ENCODE peak calls at places on chromosome 2, in five cellular contexts. Y, C, Z, A and T are unnamed samples.

GRCh38 chr2:147133273-147133901 is 711.4 kb upstream of the ACVR2A start:
- DNase-seq in Y (no peak), C (no peak), Z (no peak), A (no peak), T (no peak)

GRCh38 chr2:158651358-158652057 is 143.6 kb upstream of the DAPL1 start:
- DNase-seq in Y (no peak), C (no peak), Z (no peak), A (no peak), T (no peak)

GRCh38 chr2:177983183-177983788 is 89.3 kb downstream of the PDE11A start:
- DNase-seq in Y (peak), C (peak), Z (no peak), A (peak), T (peak)

GRCh38 chr2:12928197-12928596 is 211.5 kb downstream of the TRIB2 start:
- DNase-seq in Y (no peak), C (peak), Z (no peak), A (no peak), T (peak)

GRCh38 chr2:15177103-15177502 is 384.0 kb downstream of the NBAS start:
- DNase-seq in Y (no peak), C (peak), Z (no peak), A (no peak), T (peak)

GRCh38 chr2:74530239-74531161 is 767 bp downstream of the HTRA2 start:
- DNase-seq in Y (peak), C (peak), Z (no peak), A (peak), T (peak)

GRCh38 chr2:39642054-39642742 is 23.5 kb upstream of the TMEM178A start:
- DNase-seq in Y (no peak), C (peak), Z (no peak), A (peak), T (peak)

GRCh38 chr2:196925445-196925767 is 1.1 kb downstream of the PGAP1 start:
- DNase-seq in Y (no peak), C (peak), Z (no peak), A (peak), T (peak)

GRCh38 chr2:241935314-241935713 is 65.8 kb downstream of the RTP5 start:
- DNase-seq in Y (no peak), C (peak), Z (peak), A (no peak), T (peak)

GRCh38 chr2:19009510-19009909 is 348.9 kb downstream of the OSR1 start:
- DNase-seq in Y (no peak), C (no peak), Z (peak), A (no peak), T (no peak)

GRCh38 chr2:170887496-170888265 is 41.4 kb upstream of the GORASP2 start:
- DNase-seq in Y (no peak), C (no peak), Z (no peak), A (no peak), T (no peak)

GRCh38 chr2:181760521-181760920 is 80.2 kb upstream of the NEUROD1 start:
- DNase-seq in Y (no peak), C (no peak), Z (no peak), A (no peak), T (no peak)
- H3K4me3 ChIP-seq in Y (no peak), C (no peak), Z (no peak), A (no peak), T (no peak)

GRCh38 chr2:11649093-11649492 is 20.9 kb downstream of the NTSR2 start:
- DNase-seq in Y (no peak), C (no peak), Z (no peak), A (no peak), T (no peak)

GRCh38 chr2:11652141-11652540 is 17.9 kb downstream of the NTSR2 start:
- DNase-seq in Y (no peak), C (no peak), Z (no peak), A (no peak), T (no peak)

GRCh38 chr2:11644293-11644692 is 25.7 kb downstream of the NTSR2 start:
- DNase-seq in Y (no peak), C (no peak), Z (no peak), A (no peak), T (no peak)

GRCh38 chr2:11646530-11646929 is 23.5 kb downstream of the NTSR2 start:
- DNase-seq in Y (no peak), C (no peak), Z (no peak), A (no peak), T (no peak)

DNA sequence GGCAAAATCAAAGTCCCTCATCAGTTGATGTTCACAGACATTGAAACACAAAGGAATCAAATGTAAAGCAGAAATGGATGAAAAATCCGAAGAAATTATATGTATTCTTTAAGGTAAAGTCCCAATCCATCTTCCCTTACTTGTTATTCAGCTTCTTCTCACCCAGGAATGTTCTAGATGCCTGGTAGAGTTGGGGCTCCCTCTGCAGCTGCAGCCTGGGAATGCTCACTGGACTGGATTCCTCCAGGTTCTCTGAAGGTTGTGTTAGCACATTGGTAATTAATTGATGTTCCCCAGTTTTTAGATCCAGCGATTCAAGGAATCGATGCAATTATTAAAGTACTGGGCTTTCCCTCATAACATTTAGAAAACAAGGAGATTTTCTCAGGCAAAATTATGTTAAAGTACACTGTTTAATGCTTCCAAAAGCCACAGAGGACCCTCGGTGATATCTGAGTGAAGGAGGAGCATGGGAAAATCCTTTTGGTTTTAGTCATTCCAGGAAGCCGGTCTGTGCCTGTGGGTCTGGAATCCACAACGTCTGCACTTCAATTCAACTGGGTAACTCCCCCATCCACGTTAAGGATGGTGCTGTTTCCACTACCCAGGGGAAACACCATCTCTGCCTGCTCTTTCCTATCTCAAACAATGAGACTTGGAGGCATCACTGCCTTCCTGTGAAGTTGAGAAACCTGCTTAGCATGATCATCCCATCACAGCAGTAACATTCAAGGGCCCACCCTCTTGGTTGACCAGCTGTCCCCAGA is 22.0 kb downstream of the NTSR2 start:
- DNase-seq in Y (no peak), C (peak), Z (no peak), A (no peak), T (peak)
- TF ChIP-seq CTCF in Y (no peak), C (peak), Z (no peak), A (peak), T (peak)

GRCh38 chr2:217901400-217901799 is 101.4 kb downstream of the TNS1 start:
- DNase-seq in Y (no peak), C (no peak), Z (no peak), A (no peak), T (no peak)

GRCh38 chr2:217900010-217900779 is 102.6 kb downstream of the TNS1 start:
- DNase-seq in Y (no peak), C (no peak), Z (no peak), A (no peak), T (no peak)

GRCh38 chr2:217900780-217901360 is 101.9 kb downstream of the TNS1 start:
- DNase-seq in Y (no peak), C (no peak), Z (no peak), A (no peak), T (no peak)

GRCh38 chr2:217897816-217898806 is 104.7 kb downstream of the TNS1 start:
- DNase-seq in Y (no peak), C (no peak), Z (peak), A (no peak), T (no peak)

DNA sequence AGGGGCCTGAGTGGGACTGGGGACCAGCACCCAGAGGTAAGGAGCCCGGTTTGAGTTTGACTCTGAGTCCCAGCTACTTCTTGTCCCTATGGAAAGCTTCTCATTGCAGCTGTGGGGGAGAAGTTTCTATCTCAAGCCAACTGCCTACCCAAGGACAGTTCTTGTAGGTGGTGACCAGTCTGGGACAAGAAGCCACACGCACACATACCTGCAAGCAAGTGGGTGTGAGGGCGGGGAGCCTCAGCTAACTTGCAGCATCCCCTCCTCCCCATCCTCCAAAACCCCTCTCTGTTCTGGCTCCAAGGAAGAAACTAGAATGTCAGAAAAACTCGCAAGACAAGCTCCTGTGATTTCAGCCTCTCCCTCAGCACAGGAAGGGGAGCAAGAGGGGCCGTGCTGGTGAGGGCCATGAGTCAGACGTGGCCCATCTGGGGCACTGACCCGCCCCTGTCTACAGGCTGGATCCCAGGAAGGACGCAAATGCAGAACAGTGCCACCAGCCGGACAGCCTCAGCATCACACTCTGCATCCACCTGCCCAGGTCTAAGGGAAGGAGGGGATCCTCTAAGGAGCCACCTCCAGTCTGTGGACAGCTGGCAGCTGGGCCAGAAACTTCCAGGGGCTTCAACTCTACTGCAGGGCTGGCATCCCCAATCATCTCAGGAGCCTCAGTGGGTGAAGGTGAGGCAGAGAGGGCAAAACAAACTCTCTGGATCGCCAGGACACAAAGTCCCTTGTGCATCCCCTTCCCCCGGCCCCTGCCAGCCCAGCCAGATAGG is 103.4 kb downstream of the TNS1 start:
- DNase-seq in Y (peak), C (peak), Z (peak), A (peak), T (peak)
- H3K4me3 ChIP-seq in Y (no peak), C (no peak), Z (no peak), A (no peak), T (no peak)

DNA sequence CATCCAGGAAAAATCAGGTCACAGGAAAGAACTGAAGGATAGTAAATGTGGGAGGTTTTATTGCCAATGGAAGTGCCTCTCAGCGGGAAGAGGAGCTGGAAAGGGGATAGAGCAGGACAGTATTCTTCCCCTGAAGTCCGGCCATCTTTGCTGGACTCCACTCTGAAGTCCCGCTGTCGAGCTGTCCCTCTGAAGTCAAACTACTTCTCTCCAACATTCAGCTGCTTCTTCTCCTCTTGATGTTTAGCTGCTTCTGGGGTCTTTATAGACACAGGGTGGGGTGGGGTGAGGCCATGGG is 23.5 kb upstream of the SLC39A10 start:
- DNase-seq in Y (no peak), C (no peak), Z (no peak), A (no peak), T (no peak)
- TF ChIP-seq CTCF in Y (no peak), C (no peak), Z (no peak), A (no peak), T (no peak)

GRCh38 chr2:166376873-166377272 is 1.1 kb upstream of the SCN9A start:
- DNase-seq in Y (no peak), C (no peak), Z (no peak), A (no peak), T (no peak)
- H3K4me3 ChIP-seq in Y (no peak), C (peak), Z (no peak), A (peak), T (peak)

DNA sequence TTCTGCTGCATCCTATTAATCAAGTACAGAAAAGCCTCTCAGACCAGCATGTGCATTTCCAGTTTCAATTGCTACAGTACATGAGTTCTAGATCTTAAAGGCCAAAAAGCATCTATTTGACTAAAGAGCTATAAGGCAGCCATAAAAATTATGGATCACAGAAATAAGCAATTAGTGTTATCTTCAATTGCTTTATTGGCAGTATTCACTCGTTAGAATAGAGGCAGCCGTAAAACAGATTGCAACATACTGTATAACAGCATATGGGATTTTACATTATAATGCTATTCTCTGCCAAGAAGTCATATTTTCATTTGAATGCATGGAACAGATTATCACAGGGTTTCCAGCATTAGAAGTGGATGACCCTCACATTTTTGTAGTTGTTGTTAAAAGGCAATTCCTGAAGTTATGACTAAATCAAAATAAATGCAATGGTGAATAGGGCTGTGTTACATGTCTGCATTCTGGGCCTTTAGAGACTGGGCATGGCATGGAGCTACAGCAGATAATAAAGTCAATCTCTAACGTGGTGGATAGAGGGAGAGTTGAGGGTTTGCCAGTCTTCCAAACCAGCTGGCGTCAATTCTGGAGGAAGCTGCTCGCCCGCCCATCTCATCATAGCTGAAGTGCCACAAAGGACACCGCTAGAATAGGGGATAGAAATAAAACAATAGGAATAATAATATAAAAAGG is 155.5 kb upstream of the VRK2 start:
- DNase-seq in Y (peak), C (peak), Z (no peak), A (no peak), T (no peak)
- TF ChIP-seq CTCF in Y (no peak), C (no peak), Z (no peak), A (no peak), T (no peak)

GRCh38 chr2:230225486-230225885 is at the start of gene SP140:
- DNase-seq in Y (peak), C (no peak), Z (no peak), A (no peak), T (no peak)

GRCh38 chr2:230230087-230230486 is 4.6 kb downstream of the SP140 start:
- DNase-seq in Y (no peak), C (peak), Z (no peak), A (no peak), T (peak)

GRCh38 chr2:230227216-230227615 is 1.7 kb downstream of the SP140 start:
- DNase-seq in Y (no peak), C (no peak), Z (no peak), A (no peak), T (no peak)

GRCh38 chr2:230224458-230224857 is 1.1 kb upstream of the SP140 start:
- DNase-seq in Y (no peak), C (no peak), Z (no peak), A (no peak), T (no peak)

DNA sequence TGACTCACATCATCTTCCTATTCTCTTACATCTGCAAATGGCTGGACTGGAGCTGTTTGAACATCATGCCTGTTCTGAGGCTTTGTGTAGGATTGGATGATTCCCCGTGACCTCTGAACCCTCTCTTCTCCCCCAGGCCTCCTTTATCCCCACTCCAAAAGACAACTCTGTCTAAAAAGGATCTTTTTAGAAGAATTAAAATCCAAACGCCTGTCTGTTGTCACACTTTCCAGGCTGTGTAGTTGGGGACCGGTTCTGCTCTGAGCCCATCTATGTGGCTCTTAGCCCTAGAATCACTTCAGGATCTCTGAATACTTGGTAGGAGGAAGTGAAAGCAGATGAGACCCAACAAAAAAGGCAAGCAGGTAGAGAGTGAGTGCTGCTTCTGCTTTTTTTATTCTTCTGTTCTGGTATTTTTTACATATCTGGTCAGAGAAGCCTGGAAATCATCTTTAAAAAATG is 585 bp downstream of the SP140 start:
- DNase-seq in Y (no peak), C (no peak), Z (no peak), A (no peak), T (no peak)
- H3K4me3 ChIP-seq in Y (no peak), C (no peak), Z (no peak), A (no peak), T (no peak)